ENCODE peak calls at places on chromosomes 12 and 14, in ten cellular contexts. C is Caki2; Z is T-cell; S is smooth muscle cell of the brain vasculature; X is Right ventricle myocardium superior; H is stimulated activated CD4-positive, alpha-beta T cell treated with anti-CD3 and anti-CD28 coated beads, Interleukin-2, amount 100 ng/mL, for 24 hours; Y is neural crest cell; F is M059J; D is neuronal stem cell; O is Caco-2. E is an unnamed sample.

GRCh38 chr14:93752980-93753561 is 35.2 kb downstream of the PRIMA1 start:
- DNase-seq in S (no peak), X (peak; percentile 90), Y (no peak), D (no peak), O (no peak), H (no peak), Z (no peak), F (no peak), C (no peak), E (no peak)

GRCh38 chr14:90839889-90840266 is 23.6 kb upstream of the TTC7B start:
- DNase-seq in Y (no peak), C (no peak), H (no peak), X (no peak), F (no peak), O (no peak), D (no peak), Z (no peak), S (no peak), E (no peak)

GRCh38 chr12:69570000-69570516 is 15.2 kb upstream of the CCT2 start:
- DNase-seq in O (no peak), C (no peak), Z (no peak), X (no peak), Y (no peak), H (no peak), F (peak; percentile 7), D (no peak), S (no peak), E (no peak)

GRCh38 chr14:64091217-64091616 is 203.0 kb downstream of the ESR2 start:
- DNase-seq in X (no peak), Y (no peak), F (no peak), S (no peak), C (no peak), Z (no peak), D (no peak), H (no peak), O (no peak), E (no peak)

GRCh38 chr14:30966415-30967363 is 58.8 kb upstream of the AP4S1 start:
- DNase-seq in S (no peak), F (peak; percentile 95), Y (no peak), D (no peak), Z (no peak), H (no peak), C (peak; percentile 32), X (no peak), O (peak; percentile 6), E (no peak)

GRCh38 chr12:26524862-26525465 is 308.0 kb downstream of the ITPR2 start:
- DNase-seq in Y (no peak), S (no peak), X (no peak), D (no peak), O (peak; percentile 60), F (peak; percentile 7), H (peak; percentile 12), Z (no peak), C (peak; percentile 35), E (no peak)

GRCh38 chr14:49584058-49584457 is 2.1 kb downstream of the RPS29 start:
- DNase-seq in D (no peak), Z (no peak), C (no peak), Y (no peak), S (no peak), H (peak; percentile 10), X (no peak), O (no peak), F (no peak), E (no peak)

GRCh38 chr12:6770094-6770493 is 2.2 kb upstream of the LAG3 start:
- DNase-seq in Z (no peak), O (no peak), X (no peak), H (no peak), Y (no peak), F (no peak), S (no peak), D (no peak), C (no peak), E (no peak)

GRCh38 chr12:25855716-25856115 is 102.8 kb upstream of the RASSF8 start:
- DNase-seq in Z (no peak), D (no peak), F (no peak), X (no peak), H (no peak), C (no peak), O (no peak), Y (no peak), S (no peak), E (no peak)

GRCh38 chr14:64541261-64541970 is 875 bp downstream of the HSPA2 start:
- DNase-seq in D (no peak), O (no peak), X (peak; percentile 53), Z (peak; percentile 2), C (no peak), S (no peak), Y (no peak), F (no peak), H (peak; percentile 8), E (no peak)

GRCh38 chr14:77086017-77086727 is 11.9 kb upstream of the CIPC start:
- DNase-seq in S (no peak), Y (no peak), F (peak; percentile 61), Z (no peak), O (peak; percentile 66), D (peak; percentile 40), H (no peak), X (no peak), C (no peak), E (no peak)

GRCh38 chr12:10304161-10304574 is 3.5 kb upstream of the KLRD1 start:
- DNase-seq in D (no peak), X (no peak), F (peak; percentile 94), Y (no peak), S (no peak), H (peak; percentile 14), C (peak; percentile 6), O (no peak), Z (no peak), E (no peak)

GRCh38 chr12:124545508-124546418 is 21.6 kb downstream of the NCOR2 start:
- DNase-seq in H (peak; percentile 77), S (no peak), F (no peak), Z (no peak), D (no peak), Y (no peak), C (no peak), X (no peak), O (no peak), E (no peak)

GRCh38 chr12:102883204-102883799 is 33.7 kb downstream of the PAH start:
- DNase-seq in S (no peak), H (peak; percentile 59), Y (peak; percentile 71), D (peak; percentile 50), F (peak; percentile 30), Z (peak; percentile 3), X (peak; percentile 53), C (peak; percentile 36), O (peak; percentile 74), E (peak; percentile 7)

GRCh38 chr12:44296624-44297197 is 460.8 kb downstream of the TMEM117 start:
- DNase-seq in D (no peak), Z (no peak), X (no peak), F (no peak), H (no peak), Y (no peak), C (no peak), S (no peak), O (peak; percentile 65), E (no peak)

GRCh38 chr14:73457050-73457934 is 1.1 kb downstream of the NUMB start:
- DNase-seq in Z (no peak), X (peak; percentile 54), H (peak; percentile 20), D (peak; percentile 40), C (peak; percentile 21), S (no peak), Y (peak; percentile 18), O (peak; percentile 60), F (peak; percentile 54), E (peak; percentile 3)

GRCh38 chr14:32588448-32589320 is 259.6 kb downstream of the AKAP6 start:
- DNase-seq in S (no peak), Z (no peak), F (peak; percentile 40), O (no peak), X (no peak), D (peak; percentile 23), H (no peak), C (no peak), Y (peak; percentile 26), E (no peak)